ENCODE peak calls at places on chromosomes 16 and 17, in five cellular contexts. W, C, Y, J and S are unnamed samples.

GRCh38 chr17:79084291-79085153 is 9.9 kb downstream of the ENGASE start:
- DNase-seq in J (no peak), C (no peak), Y (no peak), W (peak; percentile 67), S (peak; percentile 71)

GRCh38 chr16:85986931-85987749 is 88.2 kb downstream of the IRF8 start:
- DNase-seq in C (peak; percentile 53), J (peak; percentile 44), W (peak; percentile 73), Y (no peak), S (peak; percentile 75)

GRCh38 chr17:71975331-71975801 is 145.5 kb upstream of the SOX9 start:
- DNase-seq in J (no peak), Y (no peak), W (no peak), C (no peak), S (peak; percentile 67)

GRCh38 chr17:43334744-43335400 is 63.9 kb upstream of the ARL4D start:
- DNase-seq in J (no peak), C (no peak), W (no peak), Y (no peak), S (no peak)

GRCh38 chr17:50219939-50220465 is 18.6 kb upstream of the COL1A1 start:
- DNase-seq in W (no peak), C (no peak), Y (no peak), J (no peak), S (peak; percentile 86)

GRCh38 chr16:71515026-71515425 is 11.2 kb upstream of the CHST4 start:
- DNase-seq in C (no peak), J (peak; percentile 93), Y (no peak), W (no peak), S (no peak)

GRCh38 chr17:66451188-66452149 is 149.1 kb downstream of the PRKCA start:
- DNase-seq in C (peak; percentile 43), W (no peak), J (peak; percentile 55), Y (no peak), S (no peak)

GRCh38 chr17:80279895-80280294 is 19.2 kb downstream of the RNF213 start:
- DNase-seq in C (no peak), Y (no peak), W (no peak), J (no peak), S (peak; percentile 86)

GRCh38 chr17:46139365-46140210 is 53.6 kb downstream of the KANSL1 start:
- DNase-seq in W (no peak), C (no peak), J (no peak), Y (no peak), S (no peak)

GRCh38 chr16:50765246-50765645 is 23.4 kb downstream of the CYLD start:
- DNase-seq in Y (no peak), W (no peak), C (no peak), J (no peak), S (no peak)

GRCh38 chr17:40548491-40548981 is 16.7 kb downstream of the CCR7 start:
- DNase-seq in C (no peak), Y (no peak), W (peak; percentile 46), J (no peak), S (no peak)

GRCh38 chr17:63133489-63133888 is 167.5 kb downstream of the TANC2 start:
- DNase-seq in W (no peak), C (no peak), J (no peak), Y (no peak), S (no peak)

GRCh38 chr17:60526726-60527125 is 684 bp upstream of the APPBP2 start:
- DNase-seq in Y (no peak), C (no peak), W (no peak), J (no peak), S (no peak)

GRCh38 chr17:2814499-2815341 is 18.5 kb downstream of the RAP1GAP2 start:
- DNase-seq in C (no peak), J (no peak), W (peak; percentile 94), Y (peak; percentile 76), S (peak; percentile 84)

GRCh38 chr17:77694391-77695363 is 263.8 kb upstream of the TNRC6C start:
- DNase-seq in J (no peak), Y (no peak), C (no peak), W (no peak), S (no peak)

GRCh38 chr16:78147846-78148535 is 48.5 kb downstream of the WWOX start:
- DNase-seq in W (no peak), J (no peak), Y (no peak), C (no peak), S (no peak)

GRCh38 chr16:88014954-88015805 is 63.9 kb downstream of the BANP start:
- DNase-seq in J (no peak), W (no peak), Y (no peak), C (no peak), S (no peak)

GRCh38 chr17:6789146-6789545 is 13.1 kb downstream of the FBXO39 start:
- DNase-seq in C (no peak), Y (no peak), J (no peak), W (no peak), S (no peak)

GRCh38 chr17:47733047-47733413 is at the start of gene TBX21:
- DNase-seq in C (peak; percentile 81), Y (peak; percentile 87), W (peak; percentile 97), J (peak; percentile 88), S (peak; percentile 92)

GRCh38 chr16:57781741-57782606 is 20.3 kb downstream of the KIFC3 start:
- DNase-seq in J (no peak), C (no peak), Y (no peak), W (no peak), S (peak; percentile 12)